ENCODE peak calls at places on chromosomes 3 and 15, in five cellular contexts. B is NCI-H2081; F is amygdala; O is activated CD4-positive, alpha-beta T cell treated with anti-CD3 and anti-CD28 coated beads, Interleukin-2, amount 50 U/mL, for 1 hour; A is T-helper 2 cell. L is an unnamed sample.

GRCh38 chr15:70259030-70259424 is 161.3 kb upstream of the TLE3 start:
- DNase-seq in B (no peak), F (peak; percentile 51), O (peak; percentile 51), A (no peak), L (peak; percentile 44)

GRCh38 chr3:50356553-50356952 is 2.8 kb downstream of the TMEM115 start:
- DNase-seq in B (no peak), F (no peak), O (no peak), A (no peak), L (no peak)

GRCh38 chr3:76038949-76039348 is 253.6 kb upstream of the ZNF717 start:
- DNase-seq in B (no peak), F (no peak), O (no peak), A (no peak), L (no peak)

GRCh38 chr3:71064288-71064975 is 519.1 kb downstream of the FOXP1 start:
- DNase-seq in B (no peak), F (no peak), O (peak; percentile 46), A (peak; percentile 44), L (peak; percentile 74)

GRCh38 chr3:128495435-128495970 is 2.5 kb upstream of the GATA2 start:
- DNase-seq in B (no peak), F (no peak), O (no peak), A (no peak), L (no peak)

GRCh38 chr3:10196389-10197052 is 31.8 kb downstream of the IRAK2 start:
- DNase-seq in B (no peak), F (no peak), O (no peak), A (no peak), L (no peak)

GRCh38 chr15:99928429-99928981 is 195.3 kb upstream of the LYSMD4 start:
- DNase-seq in B (peak; percentile 47), F (peak; percentile 73), O (peak; percentile 89), A (peak; percentile 84), L (peak; percentile 90)

GRCh38 chr15:90790561-90790960 is 73.4 kb downstream of the BLM start:
- DNase-seq in B (no peak), F (no peak), O (no peak), A (no peak), L (no peak)

GRCh38 chr15:98873441-98874218 is 134.0 kb downstream of the PGPEP1L start:
- DNase-seq in B (no peak), F (no peak), O (no peak), A (no peak), L (no peak)

GRCh38 chr3:28598165-28598564 is 249.5 kb upstream of the AZI2 start:
- DNase-seq in B (no peak), F (no peak), O (no peak), A (no peak), L (no peak)

GRCh38 chr3:51642462-51642861 is 28.6 kb upstream of the TEX264 start:
- DNase-seq in B (no peak), F (no peak), O (no peak), A (no peak), L (no peak)

GRCh38 chr15:89136818-89137772 is 48.8 kb downstream of the ABHD2 start:
- DNase-seq in B (no peak), F (no peak), O (no peak), A (no peak), L (no peak)

GRCh38 chr3:149395107-149396089 is 17.9 kb upstream of the TM4SF1 start:
- DNase-seq in B (peak; percentile 65), F (no peak), O (no peak), A (no peak), L (no peak)

GRCh38 chr15:23877502-23878412 is 190.7 kb upstream of the NDN start:
- DNase-seq in B (peak; percentile 59), F (no peak), O (no peak), A (no peak), L (no peak)

GRCh38 chr15:39154136-39154770 is 426.6 kb upstream of the THBS1 start:
- DNase-seq in B (no peak), F (no peak), O (no peak), A (no peak), L (no peak)

GRCh38 chr3:195270350-195271115 is 426 bp downstream of the XXYLT1 start:
- DNase-seq in B (peak; percentile 77), F (peak; percentile 71), O (no peak), A (no peak), L (no peak)

GRCh38 chr3:185813691-185814215 is 11.1 kb downstream of the IGF2BP2 start:
- DNase-seq in B (no peak), F (no peak), O (no peak), A (no peak), L (no peak)

GRCh38 chr15:82239685-82240391 is 22.7 kb downstream of the EFL1 start:
- DNase-seq in B (no peak), F (no peak), O (no peak), A (no peak), L (no peak)

GRCh38 chr3:114687157-114687556 is 393.3 kb downstream of the TIGIT start:
- DNase-seq in B (no peak), F (no peak), O (no peak), A (no peak), L (no peak)

GRCh38 chr3:24493951-24494615 is 567 bp downstream of the THRB start:
- DNase-seq in B (no peak), F (peak; percentile 42), O (no peak), A (no peak), L (no peak)

GRCh38 chr15:90701048-90701447 is 16.1 kb upstream of the BLM start:
- DNase-seq in B (no peak), F (no peak), O (no peak), A (no peak), L (no peak)

GRCh38 chr15:33152502-33153109 is 41.9 kb downstream of the FMN1 start:
- DNase-seq in B (no peak), F (no peak), O (no peak), A (no peak), L (no peak)

GRCh38 chr3:123471106-123471505 is 22.2 kb upstream of the ADCY5 start:
- DNase-seq in B (no peak), F (no peak), O (no peak), A (no peak), L (no peak)

GRCh38 chr3:186261638-186262037 is 100.4 kb downstream of the DGKG start:
- DNase-seq in B (no peak), F (no peak), O (no peak), A (no peak), L (no peak)

GRCh38 chr3:133475245-133476010 is 75.6 kb downstream of the BFSP2 start:
- DNase-seq in B (peak; percentile 24), F (no peak), O (no peak), A (no peak), L (no peak)

GRCh38 chr15:97691799-97692198 is 268.7 kb upstream of the ARRDC4 start:
- DNase-seq in B (peak; percentile 23), F (no peak), O (no peak), A (no peak), L (no peak)

GRCh38 chr3:46845397-46845859 is 17.8 kb downstream of the MYL3 start:
- DNase-seq in B (no peak), F (peak; percentile 69), O (no peak), A (no peak), L (no peak)

L was measured in effector memory CD8-positive, alpha-beta T cell.